ENCODE peak calls at places on chromosomes 16 and 17, in eight cellular contexts. O is heart left ventricle; B is testis; L is CD8-positive, alpha-beta T cell; K is upper lobe of left lung; Y is IMR-90; W is heart right ventricle; V is A673. N is an unnamed sample. For H3K9me3, the result is how much of the 10 kb centered on the place peaks cover.

GRCh38 chr17:17576772-17577234 is 14.7 kb downstream of the PEMT start:
- DNase-seq in L (no peak), B (peak), O (no peak), K (no peak), W (no peak), Y (no peak), V (no peak), N (no peak)

GRCh38 chr16:2090819-2091721 is 43.3 kb downstream of the TSC2 start:
- DNase-seq in L (no peak), B (peak), Y (no peak), O (peak), V (no peak), K (peak), W (peak), N (no peak)

GRCh38 chr16:17474037-17474436 is 3.3 kb upstream of the XYLT1 start:
- DNase-seq in Y (no peak), W (no peak), V (no peak), O (no peak), L (no peak), K (no peak), B (peak), N (no peak)

GRCh38 chr17:75011788-75012319 is 616 bp upstream of the MRPL58 start:
- DNase-seq in K (no peak), W (peak), Y (peak), L (no peak), O (peak), V (peak), B (peak), N (peak)

GRCh38 chr16:29784157-29784556 is 6.1 kb downstream of the ZG16 start:
- DNase-seq in L (no peak), V (no peak), K (no peak), B (no peak), Y (no peak), W (no peak), O (no peak), N (no peak)

GRCh38 chr17:59505610-59506276 is 59.7 kb upstream of the DHX40 start:
- DNase-seq in B (no peak), L (no peak), K (no peak), V (no peak), W (no peak), Y (peak), O (no peak), N (no peak)

GRCh38 chr17:207775-208174 is 26.3 kb upstream of the DOC2B start:
- DNase-seq in O (no peak), K (no peak), V (no peak), W (no peak), L (no peak), B (no peak), Y (no peak), N (no peak)

GRCh38 chr17:3660311-3660891 is 8.0 kb downstream of the TAX1BP3 start:
- DNase-seq in V (no peak), K (peak), Y (no peak), B (peak), W (no peak), L (no peak), O (peak), N (no peak)

GRCh38 chr16:15899538-15900100 is 11.2 kb upstream of the CEP20 start:
- DNase-seq in Y (peak), L (no peak), O (no peak), V (no peak), B (no peak), K (no peak), W (no peak), N (no peak)

GRCh38 chr16:1458977-1459341 is 14.6 kb upstream of the CCDC154 start:
- DNase-seq in K (peak), B (no peak), Y (no peak), W (no peak), L (no peak), V (no peak), O (no peak), N (no peak)

GRCh38 chr17:74457146-74457819 is 9.2 kb upstream of the CD300A start:
- DNase-seq in K (peak), V (peak), W (peak), Y (peak), B (peak), L (peak), O (peak), N (peak)

GRCh38 chr16:1706386-1707192 is 594 bp downstream of the MAPK8IP3 start:
- DNase-seq in B (no peak), Y (peak), L (no peak), V (peak), O (no peak), W (no peak), K (peak), N (no peak)

GRCh38 chr17:37494401-37494831 is 4.7 kb downstream of the DUSP14 start:
- DNase-seq in O (no peak), Y (no peak), W (no peak), V (no peak), L (no peak), K (no peak), B (peak), N (no peak)

GRCh38 chr16:4949986-4950385 is 8.1 kb upstream of the SEC14L5 start:
- DNase-seq in V (no peak), O (no peak), W (no peak), B (no peak), Y (no peak), K (no peak), L (no peak), N (no peak)

GRCh38 chr16:64977211-64977920 is 144.5 kb downstream of the CDH11 start:
- DNase-seq in L (no peak), W (no peak), Y (no peak), K (no peak), V (peak), O (no peak), B (no peak), N (no peak)

GRCh38 chr17:17750881-17751280 is 69.6 kb downstream of the RAI1 start:
- DNase-seq in V (no peak), Y (no peak), O (no peak), B (no peak), K (no peak), W (no peak), L (peak), N (no peak)

GRCh38 chr16:49350265-49351103 is 23.1 kb upstream of the C16orf78 start:
- DNase-seq in V (peak), L (peak), W (peak), O (peak), K (peak), Y (peak), B (peak), N (peak)

GRCh38 chr17:78764871-78765270 is 17.2 kb downstream of the CYTH1 start:
- DNase-seq in O (no peak), L (no peak), B (no peak), Y (no peak), V (no peak), W (no peak), K (no peak), N (no peak)

GRCh38 chr16:35636831-35637230 is 2177.4 kb downstream of the TP53TG3F start:
- DNase-seq in L (no peak), V (no peak), B (no peak), Y (no peak), K (no peak), W (no peak), O (no peak), N (no peak)

GRCh38 chr16:35642322-35642835 is 2183.0 kb downstream of the TP53TG3F start:
- DNase-seq in Y (no peak), O (no peak), B (no peak), V (no peak), K (no peak), W (no peak), L (no peak), N (no peak)

GRCh38 chr16:35639233-35640205 is 2180.1 kb downstream of the TP53TG3F start:
- DNase-seq in V (no peak), Y (no peak), O (no peak), K (no peak), W (no peak), B (no peak), L (no peak), N (no peak)

DNA sequence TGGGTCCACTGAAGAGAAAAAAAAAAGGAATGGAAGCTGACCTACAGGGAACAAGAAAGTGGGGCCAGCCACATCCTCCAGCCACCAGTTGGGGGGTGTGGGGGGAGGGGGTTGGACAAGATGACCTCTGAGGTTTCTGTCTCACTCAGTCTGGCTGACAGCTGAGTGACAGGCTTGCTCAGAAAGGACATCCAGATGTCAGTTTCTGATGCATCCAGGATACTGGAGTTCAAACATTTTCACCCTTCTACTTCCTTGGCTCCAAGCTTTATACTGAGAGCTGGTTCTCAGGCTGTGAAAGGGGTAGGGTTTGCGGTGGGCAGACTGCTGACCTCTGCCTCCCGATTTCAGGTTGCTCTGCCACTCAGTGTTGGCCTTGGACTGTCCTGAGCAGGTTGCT is 2178.3 kb downstream of the TP53TG3F start:
- DNase-seq in W (no peak), Y (no peak), V (no peak), L (no peak), K (no peak), O (no peak), B (no peak), N (no peak)
- H3K9me3 ChIP-seq in W (under half), Y (under half), V (half or more), L (under half), K (under half), O (under half), B (under half), N (under half)

GRCh38 chr16:35308674-35309073 is 1849.3 kb downstream of the TP53TG3F start:
- DNase-seq in W (no peak), V (no peak), O (no peak), B (no peak), Y (no peak), L (no peak), K (no peak), N (no peak)
- H3K9me3 ChIP-seq in W (under half), V (under half), O (under half), B (under half), Y (under half), L (under half), K (under half), N (under half)

DNA sequence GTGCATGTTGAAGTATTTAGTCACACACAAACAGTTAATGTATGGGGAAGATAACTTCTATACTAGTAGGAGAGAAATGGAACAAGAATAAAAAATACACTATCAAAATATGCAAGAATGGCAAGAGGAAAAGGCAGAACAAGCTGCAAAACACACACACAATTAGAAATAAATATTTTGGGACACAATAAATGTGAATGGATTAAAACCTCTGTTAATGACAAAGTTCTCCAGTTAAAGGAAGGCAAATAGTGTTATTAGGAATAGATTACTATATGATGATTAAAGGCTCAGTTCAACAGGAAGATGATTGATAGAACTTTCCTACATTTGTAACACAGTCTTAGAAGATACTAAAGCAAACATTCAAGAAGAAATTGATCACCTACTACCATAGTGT is 106.3 kb upstream of the ZNF750 start:
- DNase-seq in K (no peak), O (no peak), V (no peak), Y (no peak), L (no peak), B (no peak), W (no peak), N (no peak)
- H3K9me3 ChIP-seq in K (under half), O (under half), V (under half), Y (half or more), L (under half), B (under half), W (under half), N (half or more)

GRCh38 chr16:31916056-31916488 is 42.5 kb downstream of the ZNF267 start:
- DNase-seq in W (no peak), V (no peak), O (no peak), K (no peak), Y (no peak), B (no peak), L (no peak), N (no peak)

DNA sequence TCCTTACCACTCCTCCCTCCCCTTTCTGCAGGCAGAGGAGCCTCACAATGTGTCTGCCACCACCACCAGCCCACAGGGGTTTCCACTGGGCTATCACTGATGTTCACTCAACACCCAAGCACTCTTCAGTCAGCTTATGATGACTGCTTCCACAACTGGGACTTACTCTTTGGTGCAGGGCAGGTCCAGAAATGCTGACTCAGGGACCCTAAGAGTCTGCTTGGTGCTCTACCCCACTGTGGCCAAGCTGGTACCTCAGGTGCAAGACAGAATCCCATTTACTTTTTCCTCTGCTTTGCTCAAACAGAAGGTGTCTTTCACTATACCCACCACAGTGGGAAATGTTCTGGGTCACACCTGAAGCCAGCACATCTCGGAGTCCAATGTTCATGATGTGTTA is 40.1 kb downstream of the ZNF267 start:
- DNase-seq in L (no peak), V (no peak), W (no peak), O (no peak), B (no peak), K (no peak), Y (no peak), N (no peak)
- H3K9me3 ChIP-seq in L (half or more), V (half or more), W (half or more), O (half or more), B (under half), K (half or more), Y (under half), N (under half)

GRCh38 chr16:81799138-81799504 is 20.0 kb downstream of the PLCG2 start:
- DNase-seq in B (no peak), Y (no peak), K (no peak), O (no peak), L (no peak), W (no peak), V (no peak), N (no peak)

GRCh38 chr16:81798311-81799137 is 19.4 kb downstream of the PLCG2 start:
- DNase-seq in W (no peak), V (peak), Y (no peak), O (no peak), B (no peak), L (no peak), K (no peak), N (no peak)

GRCh38 chr16:81796035-81796434 is 16.9 kb downstream of the PLCG2 start:
- DNase-seq in V (no peak), K (no peak), O (no peak), W (no peak), B (no peak), L (no peak), Y (no peak), N (no peak)

GRCh38 chr16:81796585-81797346 is 17.7 kb downstream of the PLCG2 start:
- DNase-seq in O (no peak), Y (no peak), W (no peak), B (no peak), L (no peak), K (no peak), V (no peak), N (no peak)

DNA sequence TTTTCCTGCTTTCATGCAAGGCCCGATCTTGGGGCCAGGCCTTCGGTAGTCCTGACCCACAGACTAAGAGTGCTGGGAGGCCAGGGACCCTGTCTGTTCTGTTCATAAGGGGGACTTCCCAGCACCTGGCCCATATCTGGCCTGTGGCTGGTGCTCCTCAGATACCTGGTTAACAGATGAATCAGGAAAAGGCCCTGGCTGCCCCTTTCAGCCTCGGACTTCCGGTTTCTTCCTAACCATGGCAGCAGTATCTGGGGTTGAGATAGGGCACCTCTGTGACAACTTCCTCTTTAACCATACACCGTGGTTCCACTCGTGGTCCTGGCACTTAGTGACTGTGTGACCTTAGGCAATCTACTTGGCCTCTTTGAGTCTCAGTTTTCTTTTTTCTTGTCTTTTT is 18.4 kb downstream of the PLCG2 start:
- DNase-seq in W (no peak), Y (no peak), L (no peak), O (peak), K (no peak), V (no peak), B (no peak), N (no peak)
- H3K9me3 ChIP-seq in W (under half), Y (under half), L (under half), O (under half), K (under half), V (under half), B (under half), N (under half)

GRCh38 chr16:35744716-35745115 is 2285.3 kb downstream of the TP53TG3F start:
- DNase-seq in B (no peak), V (no peak), O (no peak), K (no peak), W (no peak), L (no peak), Y (no peak), N (no peak)
- H3K9me3 ChIP-seq in B (under half), V (under half), O (under half), K (under half), W (half or more), L (under half), Y (under half), N (under half)

DNA sequence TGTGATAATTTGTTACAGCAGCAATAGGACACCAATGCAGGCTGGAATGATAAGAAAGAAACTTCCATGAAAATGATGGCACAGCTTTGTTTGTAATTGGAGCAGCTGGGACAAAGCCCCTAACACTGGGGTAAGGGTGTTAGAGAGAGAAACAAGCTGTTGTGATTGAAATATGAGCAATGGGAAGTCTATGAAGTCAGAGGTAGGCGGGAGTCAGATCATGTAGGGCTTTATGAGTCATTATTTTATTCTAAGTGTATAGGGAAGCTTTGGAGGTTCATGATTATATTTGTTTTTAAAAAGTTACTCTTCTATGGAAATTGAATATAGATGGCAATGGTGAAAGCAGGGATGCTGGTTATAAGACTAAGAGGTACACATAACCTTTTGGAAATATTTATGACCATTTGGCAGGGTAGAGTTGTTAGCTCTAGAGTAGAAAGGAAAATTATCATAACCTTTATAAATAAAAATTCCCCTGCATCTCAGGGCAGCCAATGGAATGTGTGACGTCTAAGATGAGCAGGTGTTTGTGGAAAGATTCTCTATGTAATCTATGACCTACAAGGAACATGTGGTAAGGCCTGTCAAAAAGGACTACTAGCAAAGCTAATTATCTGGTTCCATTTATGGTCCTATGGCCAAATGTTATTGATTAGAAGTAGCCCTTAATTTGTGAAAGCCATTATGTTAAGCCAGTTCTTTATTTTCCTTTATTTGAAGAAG is 85.6 kb downstream of the KCNJ2 start:
- DNase-seq in L (no peak), Y (peak), O (no peak), B (no peak), W (no peak), V (no peak), K (no peak), N (no peak)
- H3K9me3 ChIP-seq in L (under half), Y (under half), O (under half), B (under half), W (under half), V (under half), K (under half), N (under half)

DNA sequence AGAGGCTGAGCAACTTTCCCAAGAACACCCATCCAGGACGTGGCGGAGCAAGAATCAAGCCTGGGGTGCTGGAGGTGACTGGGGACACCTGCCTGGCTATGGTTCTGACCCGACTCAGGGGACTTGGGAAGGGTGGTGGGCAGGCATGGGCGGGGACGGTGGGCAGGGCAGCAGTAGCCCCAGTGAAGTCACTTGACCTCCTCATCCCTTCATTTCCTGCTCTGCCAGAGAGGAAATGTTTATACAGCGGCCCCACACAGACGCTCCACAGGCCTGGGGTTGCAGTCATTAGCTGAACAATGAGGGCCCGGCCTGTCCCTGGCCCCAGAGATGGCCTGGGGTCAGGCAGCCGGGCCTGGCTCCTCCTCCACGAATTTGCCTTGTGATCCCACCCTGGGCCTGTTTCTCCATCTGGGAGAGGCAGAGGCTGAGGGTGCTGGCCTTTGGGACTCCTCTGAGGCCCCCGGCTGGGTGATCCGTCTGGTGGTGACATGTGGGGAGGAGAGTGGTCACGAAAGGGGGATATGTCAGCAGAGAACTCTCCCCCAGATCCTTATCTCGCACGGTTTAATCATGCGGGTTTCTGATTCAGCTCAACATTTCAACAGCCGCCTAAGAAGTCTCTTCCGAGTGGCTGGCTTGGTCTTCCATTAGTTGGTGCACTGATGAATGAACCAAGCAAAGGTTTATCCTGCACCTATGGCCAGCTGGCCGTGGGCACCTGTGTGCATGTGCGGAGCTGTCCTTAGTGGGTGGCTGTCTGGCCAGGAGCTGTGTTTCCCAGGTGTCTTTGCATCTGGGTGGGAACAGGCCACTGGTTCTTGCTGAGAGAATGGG is 175.9 kb downstream of the IRF8 start:
- DNase-seq in O (no peak), L (no peak), K (no peak), W (no peak), B (no peak), V (no peak), Y (peak), N (no peak)
- H3K9me3 ChIP-seq in O (under half), L (under half), K (under half), W (under half), B (under half), V (under half), Y (under half), N (under half)